ENCODE peak calls at places on chromosomes 12 and 14, in four cellular contexts. L is HepG2, N is GM12878, H is K562. U is an unnamed sample.

GRCh38 chr12:1457901-1458300 is 136.5 kb downstream of the FBXL14 start:
- DNase-seq in H (no peak), L (no peak), N (no peak), U (no peak)

GRCh38 chr14:68667313-68667791 is 125.5 kb downstream of the ZFP36L1 start:
- DNase-seq in N (no peak), L (no peak), H (no peak), U (no peak)

GRCh38 chr12:93502802-93503623 is 35.7 kb downstream of the MRPL42 start:
- DNase-seq in N (no peak), L (peak), H (peak), U (peak)

GRCh38 chr14:35669782-35670181 is 135.8 kb downstream of the INSM2 start:
- DNase-seq in H (no peak), N (no peak), L (no peak), U (no peak)

GRCh38 chr14:24240110-24240918 is 2.1 kb downstream of the TINF2 start:
- DNase-seq in L (no peak), N (no peak), H (no peak), U (no peak)

GRCh38 chr14:104972301-104973211 is 5.6 kb downstream of the AHNAK2 start:
- DNase-seq in N (no peak), H (no peak), L (no peak), U (no peak)

GRCh38 chr12:47979686-47980085 is 16.3 kb downstream of the TMEM106C start:
- DNase-seq in N (no peak), L (no peak), H (no peak), U (no peak)

GRCh38 chr12:90128526-90128925 is 419.9 kb upstream of the ATP2B1 start:
- DNase-seq in H (no peak), L (no peak), N (no peak), U (no peak)

GRCh38 chr12:100141998-100142850 is 450 bp downstream of the BLTP3B start:
- DNase-seq in N (no peak), H (peak), L (peak), U (peak)

GRCh38 chr12:130688027-130688778 is 27.9 kb downstream of the RIMBP2 start:
- DNase-seq in H (no peak), L (no peak), N (no peak), U (no peak)

GRCh38 chr12:10562306-10562933 is 51.0 kb downstream of the MAGOHB start:
- DNase-seq in L (peak), N (no peak), H (peak), U (peak)

DNA sequence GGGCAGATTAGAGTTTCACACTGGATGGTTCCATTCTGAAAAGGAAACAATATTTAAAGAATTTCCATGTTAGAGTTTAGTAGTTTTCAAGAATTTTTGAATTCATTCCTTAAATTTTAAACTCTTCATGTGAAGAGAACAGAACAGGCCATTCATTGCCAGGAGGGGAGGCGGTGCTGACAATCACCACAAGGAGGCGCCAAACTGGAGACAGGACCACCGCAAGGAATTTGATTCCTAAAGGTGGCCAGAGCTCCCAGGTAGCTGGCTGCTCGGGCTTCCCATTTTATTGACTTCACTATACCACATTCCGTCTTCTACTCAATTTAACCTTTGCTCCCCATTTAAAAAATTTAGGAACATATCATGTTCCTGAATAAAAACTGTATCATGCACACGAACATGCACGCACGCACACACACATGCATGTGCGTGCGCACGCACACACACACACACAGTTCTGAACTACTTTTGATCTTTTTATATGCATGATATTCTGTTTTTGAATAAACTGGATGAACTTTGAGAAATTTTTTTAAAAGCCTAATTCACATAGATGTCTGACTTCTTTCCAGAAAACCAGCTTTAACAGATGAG is 101.2 kb downstream of the NELL2 start:
- DNase-seq in N (no peak), H (peak), L (peak), U (peak)
- TF ChIP-seq TARDBP in N (no peak), H (no peak), L (no peak), U (no peak)

DNA sequence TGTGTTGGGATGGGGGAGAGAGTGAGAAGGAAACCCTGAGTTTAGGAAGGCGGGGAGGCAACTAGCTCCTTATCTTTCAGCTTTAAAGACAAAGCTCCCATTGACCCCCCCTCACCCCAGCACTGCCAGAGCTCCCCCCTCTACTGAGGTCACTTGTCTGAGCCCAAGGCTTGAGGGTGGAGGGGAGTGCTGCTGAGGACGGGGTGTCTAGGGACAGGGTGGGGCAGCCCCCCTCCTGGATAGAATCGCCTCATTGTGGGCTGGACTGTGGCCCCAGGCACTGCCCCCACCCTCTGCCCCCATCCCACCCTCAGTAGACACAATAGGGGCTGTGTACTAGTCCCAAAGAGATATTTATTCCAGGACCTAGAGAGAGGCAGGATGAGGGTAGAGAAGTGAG is 3.0 kb downstream of the ERBB3 start:
- DNase-seq in N (no peak), H (peak), L (peak), U (no peak)
- TF ChIP-seq TARDBP in N (no peak), H (no peak), L (no peak), U (no peak)

GRCh38 chr12:3964404-3964803 is 91.2 kb upstream of the PARP11 start:
- DNase-seq in L (peak), N (no peak), H (peak), U (peak)
- TF ChIP-seq TARDBP in L (no peak), N (no peak), H (no peak), U (no peak)

GRCh38 chr12:14410841-14411569 is 45.5 kb downstream of the ATF7IP start:
- DNase-seq in H (no peak), L (no peak), N (no peak), U (no peak)
- TF ChIP-seq TARDBP in H (no peak), L (no peak), N (no peak), U (no peak)

GRCh38 chr14:72614365-72614764 is 279.5 kb downstream of the DPF3 start:
- DNase-seq in N (no peak), H (no peak), L (no peak), U (no peak)

GRCh38 chr14:72616294-72616693 is 277.6 kb downstream of the DPF3 start:
- DNase-seq in L (no peak), H (no peak), N (no peak), U (no peak)

GRCh38 chr14:72614891-72615410 is 278.9 kb downstream of the DPF3 start:
- DNase-seq in H (no peak), L (no peak), N (no peak), U (no peak)

GRCh38 chr14:72616811-72617210 is 277.1 kb downstream of the DPF3 start:
- DNase-seq in L (no peak), N (no peak), H (no peak), U (no peak)

DNA sequence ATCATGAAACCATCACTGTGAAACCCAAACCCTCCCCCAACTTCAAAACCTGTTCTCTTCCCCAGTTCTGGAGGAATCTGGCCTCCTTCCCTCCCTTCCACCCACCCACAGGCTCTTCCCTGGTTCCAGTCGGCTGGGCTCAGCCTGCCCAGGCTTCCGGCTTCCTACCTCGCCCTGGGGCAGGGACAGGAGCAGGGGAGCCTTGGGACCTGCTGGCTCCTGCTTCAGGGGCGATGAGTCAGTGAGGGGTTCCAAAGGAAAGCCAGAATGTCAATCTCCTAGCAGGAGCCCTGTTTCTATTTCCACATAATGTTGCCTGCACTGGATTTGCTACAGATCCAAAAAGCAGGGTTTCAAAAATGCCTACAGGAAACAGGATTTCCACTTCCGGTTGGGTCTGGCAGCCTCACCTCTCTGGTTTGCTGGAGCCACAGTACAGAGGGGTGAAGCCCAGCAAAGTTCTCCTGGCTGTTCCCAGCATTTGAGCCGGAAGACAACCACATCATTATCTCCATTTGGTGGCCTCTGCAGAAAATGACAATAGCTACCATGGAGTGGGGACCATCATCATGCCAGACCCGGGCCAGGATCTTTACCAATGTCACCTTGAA is 278.3 kb downstream of the DPF3 start:
- DNase-seq in L (no peak), N (no peak), H (no peak), U (no peak)
- TF ChIP-seq TARDBP in L (no peak), N (no peak), H (no peak), U (no peak)

GRCh38 chr12:15919491-15919890 is 8.4 kb downstream of the DERA start:
- DNase-seq in L (no peak), N (no peak), H (no peak), U (no peak)

GRCh38 chr12:15928345-15928744 is 17.2 kb downstream of the DERA start:
- DNase-seq in N (peak), L (peak), H (no peak), U (no peak)

GRCh38 chr12:15928870-15929571 is 17.9 kb downstream of the DERA start:
- DNase-seq in N (peak), H (no peak), L (no peak), U (no peak)

DNA sequence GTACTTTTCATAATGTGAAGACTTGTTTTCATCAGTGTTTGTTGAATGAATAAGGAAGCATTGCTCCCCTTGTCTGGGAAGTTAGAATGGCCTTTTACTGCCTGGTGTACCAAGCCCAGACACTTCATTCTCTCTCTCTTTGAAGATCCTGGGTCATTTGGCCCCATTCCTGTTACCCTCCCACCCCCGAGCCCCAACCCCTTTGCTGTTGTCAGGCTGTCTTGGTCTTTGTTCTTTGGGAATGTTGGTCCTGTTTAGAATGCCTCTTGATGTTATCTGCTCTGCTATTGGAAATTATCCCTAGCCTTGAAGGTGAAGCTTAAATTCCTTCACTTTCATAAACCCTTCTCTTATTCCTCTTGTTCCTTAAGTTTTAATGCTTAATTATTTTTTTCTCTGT is 13.8 kb downstream of the DERA start:
- DNase-seq in N (no peak), H (no peak), L (no peak), U (no peak)
- TF ChIP-seq TARDBP in N (no peak), H (no peak), L (no peak), U (no peak)